ENCODE peak calls at places on chromosomes 13 and 19, in five cellular contexts. One of them, this sample, is unnamed.

GRCh38 chr13:37510441-37510840 is 88.1 kb downstream of the POSTN start:
- DNase-seq in PC-3: no peak
- DNase-seq in heart right ventricle: no peak
- DNase-seq in retinal pigment epithelial cell: no peak
- DNase-seq in suprapubic skin: no peak
- DNase-seq in this sample: no peak

GRCh38 chr19:12956446-12957388 is at the start of gene GADD45GIP1:
- DNase-seq in heart right ventricle: peak
- DNase-seq in PC-3: peak
- DNase-seq in suprapubic skin: peak
- DNase-seq in retinal pigment epithelial cell: no peak
- DNase-seq in this sample: peak

GRCh38 chr19:18020212-18021067 is 12.5 kb downstream of the ARRDC2 start:
- DNase-seq in heart right ventricle: peak
- DNase-seq in PC-3: no peak
- DNase-seq in suprapubic skin: peak
- DNase-seq in retinal pigment epithelial cell: no peak
- DNase-seq in this sample: no peak

GRCh38 chr19:47156861-47157454 is 26.3 kb downstream of the SAE1 start:
- DNase-seq in PC-3: no peak
- DNase-seq in heart right ventricle: no peak
- DNase-seq in suprapubic skin: no peak
- DNase-seq in retinal pigment epithelial cell: no peak
- DNase-seq in this sample: no peak

GRCh38 chr13:47813683-47814082 is 187.4 kb downstream of the SUCLA2 start:
- DNase-seq in heart right ventricle: no peak
- DNase-seq in PC-3: no peak
- DNase-seq in retinal pigment epithelial cell: no peak
- DNase-seq in suprapubic skin: no peak
- DNase-seq in this sample: no peak

GRCh38 chr13:40171566-40171965 is 494.9 kb downstream of the FOXO1 start:
- DNase-seq in retinal pigment epithelial cell: no peak
- DNase-seq in PC-3: no peak
- DNase-seq in heart right ventricle: no peak
- DNase-seq in suprapubic skin: no peak
- DNase-seq in this sample: no peak

GRCh38 chr13:36297259-36297599 is 385 bp downstream of the CCDC169 start:
- DNase-seq in heart right ventricle: no peak
- DNase-seq in suprapubic skin: no peak
- DNase-seq in PC-3: peak
- DNase-seq in retinal pigment epithelial cell: peak
- DNase-seq in this sample: peak

GRCh38 chr13:80400164-80400767 is 59.3 kb upstream of the SPRY2 start:
- DNase-seq in heart right ventricle: no peak
- DNase-seq in PC-3: no peak
- DNase-seq in suprapubic skin: no peak
- DNase-seq in retinal pigment epithelial cell: no peak
- DNase-seq in this sample: no peak

GRCh38 chr13:79936368-79937136 is 404.4 kb downstream of the SPRY2 start:
- DNase-seq in retinal pigment epithelial cell: peak
- DNase-seq in heart right ventricle: no peak
- DNase-seq in suprapubic skin: no peak
- DNase-seq in PC-3: peak
- DNase-seq in this sample: no peak

GRCh38 chr13:46795321-46795720 is 1.6 kb downstream of the ESD start:
- DNase-seq in suprapubic skin: no peak
- DNase-seq in retinal pigment epithelial cell: peak
- DNase-seq in heart right ventricle: no peak
- DNase-seq in PC-3: no peak
- DNase-seq in this sample: no peak

GRCh38 chr13:46796129-46796514 is 839 bp downstream of the ESD start:
- DNase-seq in heart right ventricle: no peak
- DNase-seq in suprapubic skin: no peak
- DNase-seq in retinal pigment epithelial cell: no peak
- DNase-seq in PC-3: no peak
- DNase-seq in this sample: no peak

GRCh38 chr13:46797468-46798237 is 692 bp upstream of the ESD start:
- DNase-seq in suprapubic skin: peak
- DNase-seq in heart right ventricle: no peak
- DNase-seq in retinal pigment epithelial cell: no peak
- DNase-seq in PC-3: no peak
- DNase-seq in this sample: no peak

GRCh38 chr13:46799139-46799538 is 2.2 kb upstream of the ESD start:
- DNase-seq in suprapubic skin: no peak
- DNase-seq in retinal pigment epithelial cell: no peak
- DNase-seq in PC-3: no peak
- DNase-seq in heart right ventricle: no peak
- DNase-seq in this sample: no peak

DNA sequence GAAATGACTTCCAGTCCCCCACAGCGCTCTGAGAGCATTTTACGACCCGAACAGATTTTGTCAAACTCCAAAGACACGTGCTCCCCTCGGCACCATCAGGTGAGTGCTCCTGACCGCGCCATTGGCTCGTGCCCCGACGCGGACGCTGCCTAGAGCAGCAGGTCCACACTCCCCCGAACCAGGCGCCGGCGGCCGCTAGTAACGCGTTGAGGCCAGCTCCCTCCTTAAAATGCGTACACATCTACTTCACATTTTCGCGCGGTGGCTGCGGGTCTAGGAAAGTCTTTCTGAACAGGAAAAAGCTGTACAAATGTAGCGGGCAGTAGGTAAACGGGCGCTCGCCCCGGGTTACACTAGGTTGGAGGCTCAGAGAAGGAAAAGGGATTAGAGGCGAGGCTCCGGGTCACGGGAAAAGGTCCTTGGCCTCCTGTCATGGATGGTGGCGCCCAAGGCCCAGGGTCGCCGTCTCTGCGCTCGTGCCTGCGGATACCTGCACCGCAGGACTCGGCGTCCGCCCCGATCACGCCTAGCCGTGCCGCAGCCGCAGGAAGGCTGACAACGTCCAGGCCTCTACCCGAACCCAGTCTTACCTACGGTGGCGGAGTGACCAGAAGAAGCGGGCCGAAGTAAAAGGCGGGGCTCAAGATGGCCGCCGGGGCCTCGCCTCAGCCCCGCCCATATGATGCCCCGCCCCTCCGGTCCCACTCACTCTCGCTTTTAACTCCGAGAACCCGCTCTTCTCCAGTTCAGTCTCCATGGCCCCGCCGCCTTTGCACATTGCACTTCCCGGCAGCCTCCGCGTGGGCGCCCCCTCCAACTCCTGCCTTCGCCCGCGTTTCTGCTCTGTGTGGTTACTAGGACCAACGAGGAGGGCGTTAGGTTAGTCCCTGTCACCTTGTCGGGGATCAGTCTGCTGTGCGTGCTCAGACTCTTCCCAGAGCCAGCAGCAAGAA is at the start of gene ESD:
- DNase-seq in retinal pigment epithelial cell: peak
- DNase-seq in PC-3: peak
- DNase-seq in suprapubic skin: peak
- DNase-seq in heart right ventricle: peak
- DNase-seq in this sample: peak
- TF ChIP-seq CTCF in retinal pigment epithelial cell: no peak
- TF ChIP-seq CTCF in PC-3: no peak
- TF ChIP-seq CTCF in suprapubic skin: no peak
- TF ChIP-seq CTCF in heart right ventricle: no peak
- TF ChIP-seq CTCF in this sample: no peak

GRCh38 chr13:104206450-104207044 is 1140.3 kb upstream of the SLC10A2 start:
- DNase-seq in heart right ventricle: no peak
- DNase-seq in PC-3: no peak
- DNase-seq in suprapubic skin: no peak
- DNase-seq in retinal pigment epithelial cell: no peak
- DNase-seq in this sample: no peak

GRCh38 chr13:104198811-104199210 is 1132.6 kb upstream of the SLC10A2 start:
- DNase-seq in PC-3: no peak
- DNase-seq in suprapubic skin: no peak
- DNase-seq in heart right ventricle: no peak
- DNase-seq in retinal pigment epithelial cell: no peak
- DNase-seq in this sample: no peak

DNA sequence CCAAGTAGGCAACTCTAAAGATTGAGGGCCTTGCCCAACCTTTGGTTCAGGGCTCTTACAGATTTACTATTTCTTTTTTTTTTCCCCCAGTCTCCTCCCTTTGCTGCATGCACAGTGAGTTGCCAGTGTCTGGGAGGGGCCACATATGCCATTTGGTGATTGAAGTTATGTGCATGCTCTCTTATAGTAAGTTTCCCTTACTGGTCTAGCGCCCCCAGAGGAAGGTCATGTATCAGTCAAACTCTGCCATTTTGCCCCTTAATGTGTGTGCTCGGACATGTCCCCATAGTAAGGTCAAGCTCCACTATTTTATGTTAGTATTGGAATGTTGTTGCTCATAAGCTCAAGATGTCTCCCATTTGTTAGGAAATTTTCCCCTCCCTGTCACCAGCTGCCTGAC is 1138.0 kb upstream of the SLC10A2 start:
- DNase-seq in suprapubic skin: no peak
- DNase-seq in retinal pigment epithelial cell: no peak
- DNase-seq in heart right ventricle: no peak
- DNase-seq in PC-3: no peak
- DNase-seq in this sample: no peak
- TF ChIP-seq CTCF in suprapubic skin: no peak
- TF ChIP-seq CTCF in retinal pigment epithelial cell: peak
- TF ChIP-seq CTCF in heart right ventricle: no peak
- TF ChIP-seq CTCF in PC-3: peak
- TF ChIP-seq CTCF in this sample: no peak

GRCh38 chr19:41895745-41896580 is 13.0 kb downstream of the ARHGEF1 start:
- DNase-seq in heart right ventricle: no peak
- DNase-seq in suprapubic skin: no peak
- DNase-seq in retinal pigment epithelial cell: no peak
- DNase-seq in PC-3: no peak
- DNase-seq in this sample: no peak
- TF ChIP-seq CTCF in heart right ventricle: no peak
- TF ChIP-seq CTCF in suprapubic skin: no peak
- TF ChIP-seq CTCF in retinal pigment epithelial cell: peak
- TF ChIP-seq CTCF in PC-3: peak
- TF ChIP-seq CTCF in this sample: no peak

DNA sequence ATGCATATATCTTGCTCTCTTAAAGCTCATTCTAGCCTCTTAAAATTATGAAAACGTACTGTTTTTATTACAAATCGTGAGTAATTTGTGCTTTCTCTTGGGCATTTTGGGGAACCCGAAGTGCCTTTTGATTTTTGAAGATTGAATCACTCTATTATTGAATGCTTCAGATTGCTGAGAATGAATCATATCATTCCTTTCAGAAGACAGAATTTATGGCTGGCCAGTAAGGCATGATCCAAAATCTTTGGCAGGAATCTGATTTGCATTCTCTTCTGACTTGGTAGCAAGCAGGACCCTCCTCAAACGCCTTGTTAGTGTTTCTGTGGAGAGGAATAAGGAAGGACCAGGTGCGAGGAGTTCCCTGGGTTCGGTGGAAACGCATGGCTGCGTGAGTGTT is 49.5 kb downstream of the STARD13 start:
- DNase-seq in suprapubic skin: no peak
- DNase-seq in heart right ventricle: no peak
- DNase-seq in retinal pigment epithelial cell: no peak
- DNase-seq in PC-3: peak
- DNase-seq in this sample: no peak
- TF ChIP-seq CTCF in suprapubic skin: no peak
- TF ChIP-seq CTCF in heart right ventricle: no peak
- TF ChIP-seq CTCF in retinal pigment epithelial cell: no peak
- TF ChIP-seq CTCF in PC-3: no peak
- TF ChIP-seq CTCF in this sample: no peak

GRCh38 chr13:111076156-111077013 is 38.7 kb upstream of the ARHGEF7 start:
- DNase-seq in retinal pigment epithelial cell: no peak
- DNase-seq in suprapubic skin: no peak
- DNase-seq in PC-3: no peak
- DNase-seq in heart right ventricle: no peak
- DNase-seq in this sample: no peak
- TF ChIP-seq CTCF in retinal pigment epithelial cell: peak
- TF ChIP-seq CTCF in suprapubic skin: no peak
- TF ChIP-seq CTCF in PC-3: no peak
- TF ChIP-seq CTCF in heart right ventricle: no peak
- TF ChIP-seq CTCF in this sample: no peak

DNA sequence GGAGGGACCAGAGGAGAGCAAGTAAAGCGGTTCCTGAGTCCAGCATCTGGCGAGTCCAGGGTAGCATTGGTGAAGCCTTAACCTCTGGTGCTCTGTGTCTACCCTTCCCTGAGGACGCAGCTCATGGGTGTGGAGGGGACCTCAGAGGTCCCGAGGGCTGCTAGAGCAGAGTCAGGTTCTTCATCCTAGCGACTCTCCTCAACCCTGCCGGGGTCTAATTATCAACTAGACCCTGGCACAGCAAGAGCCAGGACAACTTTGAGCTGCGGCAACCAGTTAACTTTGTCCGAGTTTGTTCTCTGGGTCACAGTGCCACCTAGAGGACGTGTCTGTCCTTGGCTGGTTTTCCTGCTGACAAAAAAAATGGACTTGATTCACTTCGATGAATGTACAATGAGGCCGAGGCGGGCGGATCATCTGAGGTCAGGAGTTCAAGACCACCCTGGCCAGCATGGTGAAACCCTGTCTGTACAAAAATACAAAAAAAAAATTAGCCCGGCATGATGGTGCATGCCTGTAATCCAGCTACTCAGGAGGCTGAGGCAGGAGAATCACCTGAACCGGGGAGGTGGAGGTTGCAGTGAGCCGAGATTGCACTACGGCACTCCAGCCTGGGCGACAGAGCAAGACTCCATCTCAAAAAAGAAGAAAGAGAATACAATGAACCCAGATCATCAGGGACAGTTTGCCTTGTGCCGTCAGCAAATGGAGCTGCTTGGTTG is 24.9 kb downstream of the TSSK6 start:
- DNase-seq in retinal pigment epithelial cell: peak
- DNase-seq in PC-3: peak
- DNase-seq in heart right ventricle: peak
- DNase-seq in suprapubic skin: peak
- DNase-seq in this sample: peak
- TF ChIP-seq CTCF in retinal pigment epithelial cell: peak
- TF ChIP-seq CTCF in PC-3: peak
- TF ChIP-seq CTCF in heart right ventricle: peak
- TF ChIP-seq CTCF in suprapubic skin: peak
- TF ChIP-seq CTCF in this sample: peak

DNA sequence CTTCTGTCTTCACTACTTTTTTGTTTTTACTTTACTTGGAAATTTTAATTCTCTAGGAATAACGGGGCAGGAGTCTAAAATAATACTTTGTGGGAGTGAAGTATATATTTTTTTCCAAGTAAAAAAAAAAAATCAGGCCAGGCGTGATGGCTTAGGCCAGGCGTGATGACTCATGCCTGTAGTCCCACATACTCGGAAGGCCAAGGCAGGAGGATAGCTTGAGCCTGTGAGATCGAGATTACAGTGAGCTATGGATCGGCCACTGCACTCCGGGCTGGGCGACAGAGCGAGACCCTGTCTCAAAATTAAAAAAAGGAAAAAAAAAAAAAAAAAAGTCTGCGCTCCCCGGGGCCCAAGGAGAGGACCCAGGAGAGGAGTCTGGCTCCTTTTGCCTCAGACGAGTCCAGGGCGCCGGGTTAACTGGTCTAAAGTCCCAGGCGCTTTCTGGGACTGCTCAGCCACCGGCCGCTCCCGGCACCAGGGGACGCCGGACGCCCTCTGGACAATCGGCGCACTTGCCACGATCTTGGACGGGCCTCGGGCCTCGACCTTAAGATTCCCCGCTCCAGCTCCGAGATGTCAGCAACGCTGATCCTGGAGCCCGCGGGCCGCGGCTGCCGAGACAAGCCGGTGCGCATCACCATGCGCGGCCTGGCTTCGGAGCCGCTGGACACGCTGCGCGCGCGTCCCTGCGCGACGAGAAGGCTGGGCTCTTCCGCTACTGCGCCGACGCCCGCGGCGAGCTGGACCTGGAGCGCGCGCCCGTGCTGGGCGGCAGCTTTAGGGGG is 2.7 kb upstream of the ZFP82 start:
- DNase-seq in heart right ventricle: peak
- DNase-seq in retinal pigment epithelial cell: peak
- DNase-seq in suprapubic skin: no peak
- DNase-seq in PC-3: no peak
- DNase-seq in this sample: no peak
- TF ChIP-seq CTCF in heart right ventricle: no peak
- TF ChIP-seq CTCF in retinal pigment epithelial cell: no peak
- TF ChIP-seq CTCF in suprapubic skin: no peak
- TF ChIP-seq CTCF in PC-3: no peak
- TF ChIP-seq CTCF in this sample: no peak

This sample was measured in GM20000.